ENCODE peak calls at places on chromosome 12, in four cellular contexts. Z is naive thymus-derived CD8-positive, alpha-beta T cell; S is stimulated activated CD8-positive, alpha-beta memory T cell treated with anti-CD3 and anti-CD28 coated beads, Interleukin-7, amount 100 ng/mL, for 48 hours; M is ovary. Q is an unnamed sample.

GRCh38 chr12:14417717-14418116 is 52.2 kb downstream of the ATF7IP start:
- DNase-seq in Z (peak), S (no peak), M (no peak), Q (peak)

GRCh38 chr12:105205322-105206048 is 30.5 kb downstream of the APPL2 start:
- DNase-seq in Z (no peak), S (no peak), M (no peak), Q (no peak)

GRCh38 chr12:41905703-41906297 is 238.9 kb downstream of the GXYLT1 start:
- DNase-seq in Z (no peak), S (no peak), M (no peak), Q (no peak)

GRCh38 chr12:10395390-10395998 is 5.7 kb upstream of the KLRK1 start:
- DNase-seq in Z (peak), S (no peak), M (peak), Q (peak)

GRCh38 chr12:126038434-126038833 is 973.2 kb downstream of the AACS start:
- DNase-seq in Z (no peak), S (no peak), M (no peak), Q (no peak)

GRCh38 chr12:123532808-123533649 is 490 bp downstream of the RILPL1 start:
- DNase-seq in Z (peak), S (no peak), M (peak), Q (no peak)

GRCh38 chr12:99110866-99111265 is 465.8 kb downstream of the APAF1 start:
- DNase-seq in Z (no peak), S (no peak), M (no peak), Q (peak)

GRCh38 chr12:121579190-121579791 is 1.5 kb downstream of the KDM2B start:
- DNase-seq in Z (peak), S (peak), M (peak), Q (no peak)

GRCh38 chr12:64583395-64584172 is 26.7 kb upstream of the RASSF3 start:
- DNase-seq in Z (no peak), S (no peak), M (no peak), Q (no peak)

GRCh38 chr12:53217930-53218307 is 10.9 kb upstream of the ITGB7 start:
- DNase-seq in Z (no peak), S (no peak), M (no peak), Q (no peak)

GRCh38 chr12:65308001-65308400 is 29.5 kb downstream of the MSRB3 start:
- DNase-seq in Z (no peak), S (no peak), M (no peak), Q (no peak)

GRCh38 chr12:54301428-54302045 is 722 bp upstream of the NFE2 start:
- DNase-seq in Z (no peak), S (no peak), M (no peak), Q (no peak)